ENCODE peak calls at places on chromosomes 16 and 17, in eight cellular contexts. R is mucosa of descending colon; U is HFF-Myc; H is fibroblast of villous mesenchyme; M is nephron progenitor cell; C is fibroblast of lung; K is GM10248; P is CD8-positive, alpha-beta T cell. A is an unnamed sample.

GRCh38 chr17:41635121-41636097 is 11.0 kb upstream of the KRT17 start:
- DNase-seq in R (peak; percentile 4), U (no peak), H (peak; percentile 60), M (no peak), C (no peak), K (no peak), P (peak; percentile 1), A (no peak)

GRCh38 chr16:74321356-74321755 is 24.7 kb downstream of the PSMD7 start:
- DNase-seq in R (no peak), U (no peak), H (no peak), M (no peak), C (no peak), K (no peak), P (no peak), A (no peak)

GRCh38 chr17:9935408-9935807 is 30.3 kb upstream of the RCVRN start:
- DNase-seq in R (no peak), U (no peak), H (peak; percentile 21), M (no peak), C (no peak), K (no peak), P (no peak), A (no peak)

GRCh38 chr16:47970291-47970931 is 185.4 kb downstream of the ABCC12 start:
- DNase-seq in R (no peak), U (peak; percentile 11), H (peak; percentile 43), M (peak; percentile 41), C (peak; percentile 48), K (no peak), P (no peak), A (peak; percentile 65)

GRCh38 chr16:87705780-87706277 is 60.0 kb downstream of the KLHDC4 start:
- DNase-seq in R (no peak), U (no peak), H (no peak), M (no peak), C (no peak), K (no peak), P (no peak), A (no peak)

GRCh38 chr16:86046026-86046713 is 147.2 kb downstream of the IRF8 start:
- DNase-seq in R (no peak), U (no peak), H (no peak), M (peak; percentile 27), C (no peak), K (no peak), P (no peak), A (no peak)

GRCh38 chr16:85281181-85281580 is 168.9 kb upstream of the CIBAR2 start:
- DNase-seq in R (no peak), U (no peak), H (no peak), M (no peak), C (no peak), K (no peak), P (no peak), A (no peak)

GRCh38 chr16:65457084-65457483 is 335.2 kb upstream of the CDH11 start:
- DNase-seq in R (no peak), U (no peak), H (no peak), M (no peak), C (no peak), K (no peak), P (no peak), A (no peak)

GRCh38 chr17:60600490-60601431 is 768 bp downstream of the PPM1D start:
- DNase-seq in R (peak; percentile 94), U (peak; percentile 70), H (peak; percentile 89), M (peak; percentile 72), C (peak; percentile 78), K (peak; percentile 59), P (peak; percentile 66), A (peak; percentile 93)

GRCh38 chr17:61583242-61583641 is 7.8 kb downstream of the NACA2 start:
- DNase-seq in R (no peak), U (peak; percentile 76), H (peak; percentile 68), M (no peak), C (peak; percentile 66), K (peak; percentile 34), P (no peak), A (peak; percentile 86)

GRCh38 chr17:491086-492014 is 138.7 kb upstream of the RPH3AL start:
- DNase-seq in R (peak; percentile 37), U (no peak), H (peak; percentile 83), M (peak; percentile 72), C (peak; percentile 64), K (peak; percentile 49), P (peak; percentile 30), A (no peak)

GRCh38 chr16:54283735-54284318 is 2.8 kb downstream of the IRX3 start:
- DNase-seq in R (no peak), U (no peak), H (no peak), M (peak; percentile 27), C (no peak), K (no peak), P (no peak), A (no peak)

GRCh38 chr17:27087935-27088766 is 205.8 kb upstream of the WSB1 start:
- DNase-seq in R (no peak), U (no peak), H (no peak), M (no peak), C (no peak), K (no peak), P (no peak), A (no peak)

GRCh38 chr16:81397879-81398516 is 46.6 kb upstream of the CMIP start:
- DNase-seq in R (no peak), U (no peak), H (no peak), M (no peak), C (no peak), K (no peak), P (no peak), A (no peak)

GRCh38 chr16:46884513-46885293 is 541 bp downstream of the GPT2 start:
- DNase-seq in R (no peak), U (no peak), H (peak; percentile 17), M (peak; percentile 42), C (peak; percentile 34), K (no peak), P (no peak), A (no peak)

GRCh38 chr17:19886116-19886515 is 18.4 kb upstream of the ULK2 start:
- DNase-seq in R (no peak), U (no peak), H (no peak), M (no peak), C (no peak), K (no peak), P (no peak), A (no peak)

GRCh38 chr16:12901204-12901596 is 198 bp upstream of the SHISA9 start:
- DNase-seq in R (no peak), U (no peak), H (no peak), M (peak; percentile 70), C (no peak), K (no peak), P (no peak), A (no peak)

GRCh38 chr17:6753565-6753964 is 2.3 kb upstream of the XAF1 start:
- DNase-seq in R (no peak), U (no peak), H (no peak), M (no peak), C (peak; percentile 19), K (no peak), P (no peak), A (no peak)

GRCh38 chr17:13030459-13031305 is 12.9 kb upstream of the ELAC2 start:
- DNase-seq in R (peak; percentile 70), U (peak; percentile 79), H (peak; percentile 49), M (peak; percentile 59), C (peak; percentile 35), K (peak; percentile 42), P (no peak), A (peak; percentile 87)
- TF ChIP-seq CTCF in R (peak; percentile 51), U (peak; percentile 72), H (peak; percentile 84), M (peak; percentile 86), C (peak; percentile 74), K (peak; percentile 75), P (peak; percentile 71), A (peak; percentile 95)

GRCh38 chr17:78307887-78308633 is 51.8 kb downstream of the SOCS3 start:
- DNase-seq in R (no peak), U (no peak), H (no peak), M (no peak), C (no peak), K (no peak), P (no peak), A (peak; percentile 56)
- TF ChIP-seq CTCF in R (no peak), U (no peak), H (no peak), M (no peak), C (no peak), K (no peak), P (no peak), A (peak; percentile 19)

GRCh38 chr16:23155445-23156049 is 6.3 kb upstream of the USP31 start:
- DNase-seq in R (peak; percentile 40), U (no peak), H (peak; percentile 22), M (no peak), C (no peak), K (no peak), P (no peak), A (peak; percentile 37)
- TF ChIP-seq CTCF in R (no peak), U (peak; percentile 36), H (peak; percentile 53), M (no peak), C (no peak), K (peak; percentile 51), P (no peak), A (peak; percentile 61)

GRCh38 chr17:68511671-68512246 is 471 bp upstream of the PRKAR1A start:
- DNase-seq in R (peak; percentile 75), U (peak; percentile 59), H (peak; percentile 80), M (peak; percentile 86), C (peak; percentile 73), K (peak; percentile 80), P (peak; percentile 82), A (peak; percentile 78)
- TF ChIP-seq CTCF in R (no peak), U (no peak), H (no peak), M (no peak), C (no peak), K (no peak), P (no peak), A (no peak)

DNA sequence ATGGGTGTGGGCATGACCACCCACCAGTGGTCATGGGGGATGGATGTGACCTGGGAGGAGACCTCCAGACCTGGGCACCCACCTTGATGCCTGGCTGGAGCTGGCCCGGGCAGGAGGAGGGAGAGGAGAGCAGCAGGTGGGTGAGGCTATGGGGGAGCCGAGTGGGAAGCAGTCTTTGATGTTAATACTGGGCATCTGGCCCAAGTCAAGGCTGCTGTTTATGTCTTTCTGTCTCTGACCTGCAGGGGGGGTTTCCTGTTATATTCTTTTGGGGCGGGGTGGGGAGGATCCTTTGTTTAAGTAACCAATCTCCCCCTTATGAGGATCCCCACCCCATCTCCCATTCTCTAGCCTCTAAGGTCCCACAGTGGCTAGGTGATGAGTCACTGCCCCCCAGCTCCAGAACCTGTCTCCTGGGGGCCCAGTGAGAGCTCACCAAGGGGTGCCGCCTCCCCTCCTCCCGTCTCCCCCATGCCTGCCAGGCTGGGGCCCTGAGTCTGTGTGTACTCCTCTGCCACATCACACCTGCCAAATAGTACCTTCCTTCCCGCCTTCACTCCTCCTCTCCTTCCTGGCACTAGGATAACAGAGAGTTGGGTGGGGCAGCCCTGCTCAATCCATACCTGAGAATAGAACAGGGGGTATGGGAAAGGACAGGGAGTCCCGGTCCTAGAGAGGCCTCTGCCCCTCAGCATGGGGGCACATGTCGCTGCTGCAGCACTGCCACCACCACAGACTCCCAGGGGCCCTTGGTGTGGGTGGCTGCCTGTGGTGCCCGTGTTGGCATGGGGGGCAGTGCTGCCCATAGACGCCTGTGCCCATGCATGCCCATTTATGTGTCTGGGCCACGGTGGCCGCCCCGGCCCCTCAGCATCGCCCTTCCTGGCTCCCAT is 7.2 kb downstream of the THRA start:
- DNase-seq in R (peak; percentile 75), U (no peak), H (no peak), M (no peak), C (peak; percentile 51), K (no peak), P (peak; percentile 63), A (peak; percentile 25)
- TF ChIP-seq CTCF in R (no peak), U (peak; percentile 42), H (peak; percentile 32), M (no peak), C (peak; percentile 18), K (no peak), P (peak; percentile 34), A (peak; percentile 22)

GRCh38 chr17:38970128-38970527 is 2.9 kb upstream of the FBXO47 start:
- DNase-seq in R (no peak), U (no peak), H (no peak), M (no peak), C (no peak), K (no peak), P (no peak), A (no peak)
- TF ChIP-seq CTCF in R (no peak), U (no peak), H (no peak), M (no peak), C (no peak), K (no peak), P (no peak), A (no peak)